ENCODE peak calls at places on chromosome 19, in ten cellular contexts. M is H7; Y is activated CD4-positive, alpha-beta T cell treated with anti-CD3 and anti-CD28 coated beads, Interleukin-2, amount 50 U/mL, for 1 hour; U is tibial artery; X is T-helper 22 cell; H is AG09319; S is cerebellum; W is glutamatergic neuron; G is activated naive CD4-positive, alpha-beta T cell treated with anti-CD3 and anti-CD28 coated beads, Interleukin-2, amount 50 U/mL, for 16 hours; I is dorsolateral prefrontal cortex. E is an unnamed sample.
A peak's percentile ranks its signal among the peaks of the same experiment; 100 is the strongest.

GRCh38 chr19:49119411-49120324 is at the start of gene PPFIA3:
- DNase-seq in M (peak; percentile 89), Y (no peak), U (peak; percentile 57), X (no peak), H (no peak), S (peak; percentile 50), W (peak; percentile 74), G (peak; percentile 19), I (peak; percentile 71), E (no peak)

GRCh38 chr19:40424637-40425449 is 949 bp downstream of the SERTAD1 start:
- DNase-seq in M (no peak), Y (no peak), U (no peak), X (no peak), H (no peak), S (peak; percentile 64), W (no peak), G (no peak), I (no peak), E (no peak)

GRCh38 chr19:1112254-1113208 is 8.7 kb downstream of the GPX4 start:
- DNase-seq in M (peak; percentile 97), Y (no peak), U (no peak), X (no peak), H (no peak), S (no peak), W (no peak), G (no peak), I (no peak), E (no peak)

GRCh38 chr19:12749938-12750521 is 1.6 kb upstream of the BEST2 start:
- DNase-seq in M (peak; percentile 71), Y (no peak), U (no peak), X (no peak), H (no peak), S (no peak), W (peak; percentile 45), G (no peak), I (no peak), E (no peak)

GRCh38 chr19:4139614-4140236 is 13.7 kb upstream of the CREB3L3 start:
- DNase-seq in M (peak; percentile 90), Y (peak; percentile 90), U (peak; percentile 78), X (peak; percentile 58), H (no peak), S (peak; percentile 76), W (peak; percentile 92), G (peak; percentile 87), I (peak; percentile 79), E (peak; percentile 18)

GRCh38 chr19:51887522-51888498 is at the start of gene ZNF577:
- DNase-seq in M (peak; percentile 71), Y (peak; percentile 46), U (peak; percentile 89), X (peak; percentile 60), H (peak; percentile 74), S (peak; percentile 69), W (peak; percentile 94), G (peak; percentile 62), I (peak; percentile 89), E (peak; percentile 51)

GRCh38 chr19:7346488-7346971 is 2.2 kb upstream of the ARHGEF18 start:
- DNase-seq in M (no peak), Y (no peak), U (no peak), X (no peak), H (no peak), S (no peak), W (no peak), G (no peak), I (no peak), E (no peak)

GRCh38 chr19:17404015-17404414 is 1.4 kb downstream of the BST2 start:
- DNase-seq in M (peak; percentile 82), Y (no peak), U (no peak), X (no peak), H (no peak), S (no peak), W (no peak), G (no peak), I (no peak), E (no peak)

GRCh38 chr19:13597625-13598024 is 91.3 kb upstream of the CACNA1A start:
- DNase-seq in M (peak; percentile 88), Y (peak; percentile 41), U (peak; percentile 32), X (peak; percentile 4), H (peak; percentile 49), S (peak; percentile 86), W (peak; percentile 58), G (peak; percentile 46), I (peak; percentile 55), E (no peak)

E was measured in GOT3.